ENCODE peak calls at places on chromosomes 7 and 10, in five cellular contexts. One of them, this sample, is unnamed.

GRCh38 chr7:141076377-141076776 is 2.5 kb downstream of the TMEM178B start:
- DNase-seq in CD4-positive, CD25-positive, alpha-beta regulatory T cell: no peak
- DNase-seq in neuronal stem cell: peak
- DNase-seq in stomach: no peak
- DNase-seq in uterus: no peak
- DNase-seq in this sample: no peak

GRCh38 chr7:23598321-23598720 is 1.1 kb downstream of the CCDC126 start:
- DNase-seq in CD4-positive, CD25-positive, alpha-beta regulatory T cell: peak
- DNase-seq in neuronal stem cell: no peak
- DNase-seq in stomach: no peak
- DNase-seq in uterus: no peak
- DNase-seq in this sample: no peak

GRCh38 chr10:128863411-128863810 is 603.6 kb upstream of the MGMT start:
- DNase-seq in CD4-positive, CD25-positive, alpha-beta regulatory T cell: no peak
- DNase-seq in neuronal stem cell: no peak
- DNase-seq in stomach: no peak
- DNase-seq in uterus: no peak
- DNase-seq in this sample: no peak

GRCh38 chr10:86254526-86255174 is 111.9 kb downstream of the GRID1 start:
- DNase-seq in CD4-positive, CD25-positive, alpha-beta regulatory T cell: no peak
- DNase-seq in neuronal stem cell: no peak
- DNase-seq in stomach: no peak
- DNase-seq in uterus: no peak
- DNase-seq in this sample: no peak

GRCh38 chr10:112955736-112956421 is 5.8 kb downstream of the TCF7L2 start:
- DNase-seq in CD4-positive, CD25-positive, alpha-beta regulatory T cell: no peak
- DNase-seq in neuronal stem cell: no peak
- DNase-seq in stomach: no peak
- DNase-seq in uterus: peak
- DNase-seq in this sample: no peak

GRCh38 chr10:67809107-67809506 is 28.9 kb downstream of the DNAJC12 start:
- DNase-seq in CD4-positive, CD25-positive, alpha-beta regulatory T cell: no peak
- DNase-seq in neuronal stem cell: no peak
- DNase-seq in stomach: no peak
- DNase-seq in uterus: no peak
- DNase-seq in this sample: no peak

GRCh38 chr10:124704428-124704805 is 39.8 kb downstream of the FAM53B start:
- DNase-seq in CD4-positive, CD25-positive, alpha-beta regulatory T cell: no peak
- DNase-seq in neuronal stem cell: no peak
- DNase-seq in stomach: no peak
- DNase-seq in uterus: no peak
- DNase-seq in this sample: no peak

GRCh38 chr7:131546126-131546525 is 10.3 kb downstream of the PODXL start:
- DNase-seq in CD4-positive, CD25-positive, alpha-beta regulatory T cell: peak
- DNase-seq in neuronal stem cell: no peak
- DNase-seq in stomach: peak
- DNase-seq in uterus: no peak
- DNase-seq in this sample: no peak

GRCh38 chr10:125155101-125155500 is 5.3 kb downstream of the CTBP2 start:
- DNase-seq in CD4-positive, CD25-positive, alpha-beta regulatory T cell: no peak
- DNase-seq in neuronal stem cell: peak
- DNase-seq in stomach: no peak
- DNase-seq in uterus: no peak
- DNase-seq in this sample: no peak

GRCh38 chr7:158727690-158728089 is 23.1 kb upstream of the NCAPG2 start:
- DNase-seq in CD4-positive, CD25-positive, alpha-beta regulatory T cell: no peak
- DNase-seq in neuronal stem cell: no peak
- DNase-seq in stomach: no peak
- DNase-seq in uterus: no peak
- DNase-seq in this sample: no peak

GRCh38 chr10:132142396-132143161 is 44.2 kb upstream of the DPYSL4 start:
- DNase-seq in CD4-positive, CD25-positive, alpha-beta regulatory T cell: peak
- DNase-seq in neuronal stem cell: peak
- DNase-seq in stomach: peak
- DNase-seq in uterus: peak
- DNase-seq in this sample: peak

GRCh38 chr7:74627699-74628411 is 29.7 kb upstream of the GTF2I start:
- DNase-seq in CD4-positive, CD25-positive, alpha-beta regulatory T cell: peak
- DNase-seq in neuronal stem cell: peak
- DNase-seq in stomach: no peak
- DNase-seq in uterus: no peak
- DNase-seq in this sample: no peak

GRCh38 chr10:69883680-69884375 is 82.1 kb downstream of the COL13A1 start:
- DNase-seq in CD4-positive, CD25-positive, alpha-beta regulatory T cell: no peak
- DNase-seq in neuronal stem cell: no peak
- DNase-seq in stomach: no peak
- DNase-seq in uterus: no peak
- DNase-seq in this sample: no peak

GRCh38 chr7:12291870-12292269 is 80.8 kb downstream of the TMEM106B start:
- DNase-seq in CD4-positive, CD25-positive, alpha-beta regulatory T cell: peak
- DNase-seq in neuronal stem cell: no peak
- DNase-seq in stomach: no peak
- DNase-seq in uterus: no peak
- DNase-seq in this sample: no peak

GRCh38 chr7:31687024-31687423 is at the start of gene PPP1R17:
- DNase-seq in CD4-positive, CD25-positive, alpha-beta regulatory T cell: no peak
- DNase-seq in neuronal stem cell: peak
- DNase-seq in stomach: no peak
- DNase-seq in uterus: no peak
- DNase-seq in this sample: no peak

GRCh38 chr10:7866191-7866590 is 47.9 kb downstream of the TAF3 start:
- DNase-seq in CD4-positive, CD25-positive, alpha-beta regulatory T cell: no peak
- DNase-seq in neuronal stem cell: no peak
- DNase-seq in stomach: no peak
- DNase-seq in uterus: no peak
- DNase-seq in this sample: no peak

GRCh38 chr7:107232568-107233090 is 63.8 kb downstream of the HBP1 start:
- DNase-seq in CD4-positive, CD25-positive, alpha-beta regulatory T cell: no peak
- DNase-seq in neuronal stem cell: no peak
- DNase-seq in stomach: no peak
- DNase-seq in uterus: no peak
- DNase-seq in this sample: no peak

GRCh38 chr7:116212859-116213258 is 2.5 kb downstream of the TES start:
- DNase-seq in CD4-positive, CD25-positive, alpha-beta regulatory T cell: no peak
- DNase-seq in neuronal stem cell: no peak
- DNase-seq in stomach: no peak
- DNase-seq in uterus: no peak
- DNase-seq in this sample: no peak

GRCh38 chr7:100446040-100446439 is 9.7 kb upstream of the PPP1R35 start:
- DNase-seq in CD4-positive, CD25-positive, alpha-beta regulatory T cell: no peak
- DNase-seq in neuronal stem cell: no peak
- DNase-seq in stomach: no peak
- DNase-seq in uterus: no peak
- DNase-seq in this sample: no peak

GRCh38 chr7:12287886-12288285 is 76.8 kb downstream of the TMEM106B start:
- DNase-seq in CD4-positive, CD25-positive, alpha-beta regulatory T cell: no peak
- DNase-seq in neuronal stem cell: no peak
- DNase-seq in stomach: no peak
- DNase-seq in uterus: no peak
- DNase-seq in this sample: no peak

GRCh38 chr7:16657656-16658279 is 11.8 kb downstream of the BZW2 start:
- DNase-seq in CD4-positive, CD25-positive, alpha-beta regulatory T cell: no peak
- DNase-seq in neuronal stem cell: no peak
- DNase-seq in stomach: no peak
- DNase-seq in uterus: no peak
- DNase-seq in this sample: no peak

GRCh38 chr10:3270597-3270996 is 98.0 kb upstream of the PITRM1 start:
- DNase-seq in CD4-positive, CD25-positive, alpha-beta regulatory T cell: no peak
- DNase-seq in neuronal stem cell: no peak
- DNase-seq in stomach: no peak
- DNase-seq in uterus: no peak
- DNase-seq in this sample: no peak

GRCh38 chr7:128739990-128740682 is 977 bp downstream of the CALU start:
- DNase-seq in CD4-positive, CD25-positive, alpha-beta regulatory T cell: no peak
- DNase-seq in neuronal stem cell: no peak
- DNase-seq in stomach: no peak
- DNase-seq in uterus: no peak
- DNase-seq in this sample: no peak

GRCh38 chr7:128737441-128737840 is 1.7 kb upstream of the CALU start:
- DNase-seq in CD4-positive, CD25-positive, alpha-beta regulatory T cell: no peak
- DNase-seq in neuronal stem cell: no peak
- DNase-seq in stomach: no peak
- DNase-seq in uterus: no peak
- DNase-seq in this sample: no peak

GRCh38 chr7:128739048-128739962 is at the start of gene CALU:
- DNase-seq in CD4-positive, CD25-positive, alpha-beta regulatory T cell: peak
- DNase-seq in neuronal stem cell: peak
- DNase-seq in stomach: peak
- DNase-seq in uterus: peak
- DNase-seq in this sample: peak

GRCh38 chr7:128738570-128739047 is 550 bp upstream of the CALU start:
- DNase-seq in CD4-positive, CD25-positive, alpha-beta regulatory T cell: no peak
- DNase-seq in neuronal stem cell: no peak
- DNase-seq in stomach: no peak
- DNase-seq in uterus: no peak
- DNase-seq in this sample: peak

DNA sequence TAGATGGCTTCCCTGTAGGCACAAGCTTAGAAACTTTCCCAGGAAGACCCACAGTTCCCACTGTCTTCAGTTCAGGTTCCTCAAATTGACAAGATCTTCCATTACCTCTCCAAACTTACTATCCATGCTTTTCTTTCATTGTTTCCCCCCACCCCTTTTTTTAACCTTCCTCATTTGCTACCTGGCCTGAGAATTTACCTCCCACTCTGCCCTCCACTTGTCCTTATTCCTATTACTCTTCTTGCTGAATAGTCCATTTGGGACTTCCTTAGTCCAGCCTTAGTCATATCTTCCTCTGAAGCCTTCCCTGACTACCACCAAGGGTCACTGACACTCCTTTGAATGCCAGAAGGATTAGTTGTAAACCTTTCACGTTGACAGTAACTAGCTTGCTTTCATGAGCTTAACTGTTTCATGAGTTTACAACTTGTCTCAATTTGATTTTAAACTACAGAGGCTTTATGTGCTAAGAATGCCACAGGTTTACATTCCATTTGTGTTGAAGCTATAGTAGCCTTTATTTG is 1.2 kb upstream of the CALU start:
- DNase-seq in CD4-positive, CD25-positive, alpha-beta regulatory T cell: no peak
- DNase-seq in neuronal stem cell: no peak
- DNase-seq in stomach: no peak
- DNase-seq in uterus: no peak
- DNase-seq in this sample: no peak
- H3K27ac ChIP-seq in CD4-positive, CD25-positive, alpha-beta regulatory T cell: no peak
- H3K27ac ChIP-seq in neuronal stem cell: no peak
- H3K27ac ChIP-seq in stomach: peak
- H3K27ac ChIP-seq in uterus: peak
- H3K27ac ChIP-seq in this sample: peak

GRCh38 chr7:117325836-117326235 is 3.0 kb upstream of the WNT2 start:
- DNase-seq in CD4-positive, CD25-positive, alpha-beta regulatory T cell: no peak
- DNase-seq in neuronal stem cell: no peak
- DNase-seq in stomach: no peak
- DNase-seq in uterus: no peak
- DNase-seq in this sample: no peak

GRCh38 chr7:117324940-117325339 is 2.1 kb upstream of the WNT2 start:
- DNase-seq in CD4-positive, CD25-positive, alpha-beta regulatory T cell: no peak
- DNase-seq in neuronal stem cell: no peak
- DNase-seq in stomach: no peak
- DNase-seq in uterus: peak
- DNase-seq in this sample: no peak

GRCh38 chr7:117323877-117324699 is 1.2 kb upstream of the WNT2 start:
- DNase-seq in CD4-positive, CD25-positive, alpha-beta regulatory T cell: peak
- DNase-seq in neuronal stem cell: peak
- DNase-seq in stomach: no peak
- DNase-seq in uterus: peak
- DNase-seq in this sample: no peak

GRCh38 chr7:117322741-117323584 is at the start of gene WNT2:
- DNase-seq in CD4-positive, CD25-positive, alpha-beta regulatory T cell: no peak
- DNase-seq in neuronal stem cell: peak
- DNase-seq in stomach: no peak
- DNase-seq in uterus: no peak
- DNase-seq in this sample: no peak

DNA sequence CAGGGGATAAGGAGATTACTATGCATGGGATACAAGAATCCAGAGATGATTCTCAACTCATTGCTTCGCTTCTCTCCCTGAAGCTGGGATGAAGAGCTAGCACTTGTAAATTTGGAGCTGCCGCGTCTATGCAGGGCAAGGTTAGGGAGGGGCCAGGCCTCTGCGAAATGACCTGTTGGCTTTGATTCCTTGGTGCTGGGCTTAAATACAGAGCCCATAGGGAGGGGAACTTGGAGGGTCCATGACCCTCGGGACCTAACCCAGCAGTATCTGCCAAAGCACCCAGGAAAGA is 673 bp upstream of the WNT2 start:
- DNase-seq in CD4-positive, CD25-positive, alpha-beta regulatory T cell: peak
- DNase-seq in neuronal stem cell: peak
- DNase-seq in stomach: no peak
- DNase-seq in uterus: no peak
- DNase-seq in this sample: no peak
- H3K4me3 ChIP-seq in CD4-positive, CD25-positive, alpha-beta regulatory T cell: no peak
- H3K4me3 ChIP-seq in neuronal stem cell: peak
- H3K4me3 ChIP-seq in stomach: peak
- H3K4me3 ChIP-seq in uterus: peak
- H3K4me3 ChIP-seq in this sample: no peak

DNA sequence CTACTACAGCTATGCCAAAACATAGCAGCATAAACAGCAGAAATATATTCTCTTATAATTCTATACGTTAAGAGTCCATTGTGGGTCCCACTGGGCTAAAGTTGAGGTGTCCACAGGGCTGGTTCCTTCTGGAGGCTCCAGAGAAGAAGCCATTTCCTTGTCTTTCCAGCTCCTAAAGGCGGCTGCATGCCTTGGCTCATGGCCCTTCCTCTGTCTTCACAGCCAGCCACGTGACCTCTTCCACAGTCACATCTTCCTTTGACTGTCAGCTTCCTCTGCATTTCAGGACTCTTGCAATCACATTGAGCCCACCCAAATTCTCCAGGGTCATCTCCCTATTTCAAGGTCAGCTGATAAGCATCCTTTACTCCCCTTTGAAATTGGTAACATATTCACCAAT is 17.2 kb downstream of the NACAD start:
- DNase-seq in CD4-positive, CD25-positive, alpha-beta regulatory T cell: no peak
- DNase-seq in neuronal stem cell: no peak
- DNase-seq in stomach: no peak
- DNase-seq in uterus: no peak
- DNase-seq in this sample: no peak
- H3K27ac ChIP-seq in CD4-positive, CD25-positive, alpha-beta regulatory T cell: no peak
- H3K27ac ChIP-seq in neuronal stem cell: no peak
- H3K27ac ChIP-seq in stomach: no peak
- H3K27ac ChIP-seq in uterus: no peak
- H3K27ac ChIP-seq in this sample: no peak

GRCh38 chr10:4848341-4849041 is 22.5 kb downstream of the AKR1E2 start:
- DNase-seq in CD4-positive, CD25-positive, alpha-beta regulatory T cell: no peak
- DNase-seq in neuronal stem cell: no peak
- DNase-seq in stomach: no peak
- DNase-seq in uterus: no peak
- DNase-seq in this sample: no peak

GRCh38 chr10:4849042-4849402 is 23.0 kb downstream of the AKR1E2 start:
- DNase-seq in CD4-positive, CD25-positive, alpha-beta regulatory T cell: no peak
- DNase-seq in neuronal stem cell: no peak
- DNase-seq in stomach: no peak
- DNase-seq in uterus: no peak
- DNase-seq in this sample: no peak

GRCh38 chr10:4850400-4850799 is 24.4 kb downstream of the AKR1E2 start:
- DNase-seq in CD4-positive, CD25-positive, alpha-beta regulatory T cell: no peak
- DNase-seq in neuronal stem cell: no peak
- DNase-seq in stomach: no peak
- DNase-seq in uterus: no peak
- DNase-seq in this sample: no peak

GRCh38 chr10:4851176-4851575 is 25.2 kb downstream of the AKR1E2 start:
- DNase-seq in CD4-positive, CD25-positive, alpha-beta regulatory T cell: no peak
- DNase-seq in neuronal stem cell: no peak
- DNase-seq in stomach: no peak
- DNase-seq in uterus: no peak
- DNase-seq in this sample: no peak

GRCh38 chr10:4849555-4850242 is 23.7 kb downstream of the AKR1E2 start:
- DNase-seq in CD4-positive, CD25-positive, alpha-beta regulatory T cell: peak
- DNase-seq in neuronal stem cell: peak
- DNase-seq in stomach: peak
- DNase-seq in uterus: peak
- DNase-seq in this sample: peak
- H3K4me3 ChIP-seq in CD4-positive, CD25-positive, alpha-beta regulatory T cell: no peak
- H3K4me3 ChIP-seq in neuronal stem cell: no peak
- H3K4me3 ChIP-seq in stomach: no peak
- H3K4me3 ChIP-seq in uterus: no peak
- H3K4me3 ChIP-seq in this sample: no peak